ENCODE peak calls at places on chromosomes 3 and 15, in ten cellular contexts. Y is NCI-H2081; X is T-helper 1 cell; T is activated CD4-positive, alpha-beta T cell treated with anti-CD3 and anti-CD28 coated beads for 36 hours; Z is CD8-positive, alpha-beta T cell; H is cardiac muscle cell; U is NCI-H1092 treated with DMSO at 0.1 percent for 48 hours; N is caudate nucleus; J is stimulated activated naive B cell treated with anti-CD40 and anti-IgM and Interleukin-4, amounts not matched to agents 10 μg/mL and 1 μg/mL and 100 μg/mL, for 72 hours; Q is hippocampal formation. I is an unnamed sample.

GRCh38 chr3:137792633-137793271 is 28.6 kb downstream of the SOX14 start:
- DNase-seq in N (no peak), Q (peak; percentile 3), Y (no peak), U (peak; percentile 3), J (no peak), X (no peak), T (peak; percentile 42), Z (no peak), H (peak; percentile 27), I (no peak)

GRCh38 chr3:97232635-97233034 is 418.2 kb downstream of the EPHA6 start:
- DNase-seq in H (no peak), Q (no peak), Y (no peak), U (peak; percentile 3), N (no peak), X (no peak), J (no peak), T (no peak), Z (no peak), I (no peak)

GRCh38 chr3:8845641-8846040 is 76.2 kb upstream of the OXTR start:
- DNase-seq in Z (no peak), J (no peak), U (no peak), Q (no peak), Y (no peak), N (no peak), T (no peak), X (no peak), H (no peak), I (no peak)

GRCh38 chr3:151770941-151771340 is 37.2 kb downstream of the AADACL2 start:
- DNase-seq in X (no peak), Q (peak; percentile 2), H (peak; percentile 89), J (no peak), U (no peak), Z (no peak), N (no peak), T (no peak), Y (peak; percentile 21), I (peak; percentile 49)

GRCh38 chr15:80832676-80833075 is 53.5 kb downstream of the CEMIP start:
- DNase-seq in Q (no peak), J (no peak), H (no peak), T (no peak), Y (no peak), U (no peak), Z (no peak), N (no peak), X (no peak), I (no peak)

GRCh38 chr3:129386984-129387383 is 41.5 kb downstream of the EFCAB12 start:
- DNase-seq in Z (no peak), T (no peak), J (no peak), Q (no peak), Y (no peak), H (no peak), X (no peak), U (no peak), N (no peak), I (no peak)

GRCh38 chr3:182713743-182714517 is 79.4 kb upstream of the ATP11B start:
- DNase-seq in H (peak; percentile 88), J (no peak), X (no peak), T (no peak), Y (peak; percentile 84), Z (no peak), U (peak; percentile 37), N (no peak), Q (no peak), I (peak; percentile 50)

GRCh38 chr3:123347205-123347604 is 101.7 kb downstream of the ADCY5 start:
- DNase-seq in J (no peak), Z (no peak), Q (no peak), N (no peak), X (no peak), U (no peak), T (no peak), Y (no peak), H (no peak), I (no peak)

GRCh38 chr15:70065006-70065722 is 32.6 kb downstream of the TLE3 start:
- DNase-seq in Y (no peak), T (no peak), H (no peak), U (no peak), N (no peak), Q (no peak), J (no peak), Z (no peak), X (no peak), I (no peak)

GRCh38 chr15:49313650-49314049 is 109.4 kb upstream of the FGF7 start:
- DNase-seq in Y (no peak), Q (no peak), X (no peak), H (peak; percentile 68), N (no peak), T (no peak), Z (no peak), J (no peak), U (no peak), I (no peak)

GRCh38 chr3:61381745-61382392 is 130.6 kb upstream of the FHIT start:
- DNase-seq in H (peak; percentile 46), T (no peak), U (peak; percentile 9), J (no peak), X (no peak), Z (no peak), Y (peak; percentile 11), Q (no peak), N (no peak), I (no peak)

GRCh38 chr3:71859128-71859519 is 74.2 kb upstream of the PROK2 start:
- DNase-seq in Z (no peak), Y (peak; percentile 55), U (peak; percentile 26), J (no peak), T (peak; percentile 22), X (peak; percentile 21), H (peak; percentile 34), Q (peak; percentile 9), N (no peak), I (no peak)

GRCh38 chr15:41691471-41691870 is 31.3 kb downstream of the MGA start:
- DNase-seq in H (peak; percentile 26), U (no peak), T (no peak), Q (no peak), J (no peak), Z (no peak), X (no peak), Y (no peak), N (no peak), I (no peak)

GRCh38 chr3:43710607-43711006 is 19.9 kb downstream of the ABHD5 start:
- DNase-seq in Z (no peak), N (no peak), X (no peak), T (no peak), Q (no peak), H (no peak), J (no peak), Y (no peak), U (no peak), I (no peak)

I was measured in pulmonary artery endothelial cell.